ENCODE peak calls at places on chromosomes 16 and 17, in nine cellular contexts. Z is endothelial cell of umbilical vein, J is HCT116, U is stomach, N is suprapubic skin, O is vagina, L is K562, A is prostate gland, T is esophagus muscularis mucosa. M is an unnamed sample.

GRCh38 chr16:12542818-12543699 is 260.6 kb downstream of the CPPED1 start:
- DNase-seq in Z (no peak), J (no peak), U (no peak), N (no peak), O (no peak), L (no peak), A (no peak), T (no peak), M (no peak)

GRCh38 chr16:1150511-1150982 is 2.4 kb upstream of the CACNA1H start:
- DNase-seq in Z (no peak), J (peak; percentile 60), U (no peak), N (no peak), O (no peak), L (peak; percentile 64), A (no peak), T (no peak), M (no peak)

GRCh38 chr16:2766430-2767139 is 10.5 kb downstream of the ELOB start:
- DNase-seq in Z (no peak), J (no peak), U (no peak), N (no peak), O (no peak), L (no peak), A (no peak), T (no peak), M (no peak)

GRCh38 chr16:80518436-80518835 is 22.4 kb upstream of the DYNLRB2 start:
- DNase-seq in Z (no peak), J (no peak), U (no peak), N (no peak), O (no peak), L (no peak), A (no peak), T (no peak), M (no peak)

GRCh38 chr17:8847891-8848290 is 19.6 kb downstream of the PIK3R6 start:
- DNase-seq in Z (no peak), J (no peak), U (no peak), N (no peak), O (no peak), L (no peak), A (no peak), T (no peak), M (peak; percentile 4)

GRCh38 chr16:51382215-51382614 is 231.1 kb upstream of the SALL1 start:
- DNase-seq in Z (no peak), J (no peak), U (no peak), N (no peak), O (no peak), L (no peak), A (no peak), T (no peak), M (no peak)

GRCh38 chr16:27677300-27677699 is 127.4 kb downstream of the KATNIP start:
- DNase-seq in Z (peak; percentile 43), J (no peak), U (no peak), N (no peak), O (no peak), L (no peak), A (no peak), T (no peak), M (no peak)

GRCh38 chr17:17533901-17534441 is 37.8 kb upstream of the RASD1 start:
- DNase-seq in Z (no peak), J (no peak), U (peak; percentile 79), N (no peak), O (no peak), L (no peak), A (peak; percentile 75), T (no peak), M (no peak)

GRCh38 chr16:11632455-11632921 is 35.8 kb upstream of the SNN start:
- DNase-seq in Z (peak; percentile 71), J (no peak), U (no peak), N (no peak), O (no peak), L (no peak), A (no peak), T (no peak), M (peak; percentile 80)

GRCh38 chr17:12538003-12538402 is 127.7 kb upstream of the MYOCD start:
- DNase-seq in Z (no peak), J (no peak), U (no peak), N (no peak), O (no peak), L (no peak), A (no peak), T (no peak), M (no peak)

GRCh38 chr17:16322636-16323035 is 30.6 kb downstream of the CENPV start:
- DNase-seq in Z (no peak), J (no peak), U (no peak), N (no peak), O (no peak), L (no peak), A (no peak), T (no peak), M (no peak)

GRCh38 chr16:13483121-13483520 is 436.8 kb upstream of the ERCC4 start:
- DNase-seq in Z (no peak), J (no peak), U (no peak), N (no peak), O (no peak), L (no peak), A (no peak), T (no peak), M (no peak)

GRCh38 chr17:27494192-27495091 is 38.2 kb downstream of the KSR1 start:
- DNase-seq in Z (peak; percentile 30), J (peak; percentile 51), U (peak; percentile 87), N (peak; percentile 95), O (no peak), L (no peak), A (peak; percentile 93), T (no peak), M (peak; percentile 83)

GRCh38 chr16:76650579-76650978 is 373.4 kb downstream of the CNTNAP4 start:
- DNase-seq in Z (no peak), J (no peak), U (no peak), N (no peak), O (no peak), L (no peak), A (no peak), T (no peak), M (no peak)

GRCh38 chr16:53817117-53817516 is 113.2 kb downstream of the FTO start:
- DNase-seq in Z (peak; percentile 64), J (peak; percentile 37), U (no peak), N (no peak), O (no peak), L (no peak), A (no peak), T (no peak), M (no peak)

GRCh38 chr16:80836846-80837245 is 32.4 kb upstream of the CDYL2 start:
- DNase-seq in Z (peak; percentile 21), J (no peak), U (no peak), N (no peak), O (no peak), L (no peak), A (no peak), T (no peak), M (no peak)

GRCh38 chr16:11681526-11681925 is 13.3 kb downstream of the SNN start:
- DNase-seq in Z (no peak), J (no peak), U (no peak), N (peak; percentile 50), O (no peak), L (peak; percentile 26), A (no peak), T (no peak), M (peak; percentile 65)

DNA sequence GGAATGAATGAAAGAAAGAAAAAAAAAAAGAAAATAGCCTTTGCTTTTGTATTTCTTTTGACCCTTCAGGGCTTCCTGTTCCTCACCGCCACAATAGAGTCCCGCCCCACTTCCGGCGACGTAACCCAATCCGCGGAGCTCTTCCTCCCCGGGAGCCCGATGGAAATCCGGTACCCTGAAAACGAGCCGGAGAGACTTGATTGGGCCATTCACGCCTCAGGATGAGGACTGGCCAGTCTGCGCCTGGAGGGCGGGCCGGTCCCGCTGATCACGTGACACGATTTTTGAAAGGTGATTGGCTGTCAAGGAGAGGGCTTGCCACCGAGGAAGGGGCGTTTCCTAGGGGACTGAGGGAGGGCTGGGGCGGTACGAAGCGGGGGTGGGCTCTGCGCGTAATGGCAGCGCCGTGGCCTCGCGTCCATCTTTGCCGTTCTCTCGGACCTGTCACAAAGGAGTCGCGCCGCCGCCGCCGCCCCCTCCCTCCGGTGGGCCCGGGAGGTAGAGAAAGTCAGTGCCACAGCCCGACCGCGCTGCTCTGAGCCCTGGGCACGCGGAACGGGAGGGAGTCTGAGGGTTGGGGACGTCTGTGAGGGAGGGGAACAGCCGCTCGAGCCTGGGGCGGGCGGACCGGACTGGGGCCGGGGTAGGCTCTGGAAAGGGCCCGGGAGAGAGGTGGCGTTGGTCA is at the start of the genes PSME3IP1 and RSPRY1:
- DNase-seq in Z (peak; percentile 100), J (peak; percentile 99), U (peak; percentile 98), N (peak; percentile 99), O (peak; percentile 100), L (peak; percentile 99), A (peak; percentile 99), T (peak; percentile 100), M (peak; percentile 99)
- TF ChIP-seq POLR2A in Z (peak; percentile 85), J (no peak), U (no peak), N (peak; percentile 92), O (peak; percentile 75), L (peak; percentile 88), A (peak; percentile 93), T (peak; percentile 34), M (peak; percentile 81)

DNA sequence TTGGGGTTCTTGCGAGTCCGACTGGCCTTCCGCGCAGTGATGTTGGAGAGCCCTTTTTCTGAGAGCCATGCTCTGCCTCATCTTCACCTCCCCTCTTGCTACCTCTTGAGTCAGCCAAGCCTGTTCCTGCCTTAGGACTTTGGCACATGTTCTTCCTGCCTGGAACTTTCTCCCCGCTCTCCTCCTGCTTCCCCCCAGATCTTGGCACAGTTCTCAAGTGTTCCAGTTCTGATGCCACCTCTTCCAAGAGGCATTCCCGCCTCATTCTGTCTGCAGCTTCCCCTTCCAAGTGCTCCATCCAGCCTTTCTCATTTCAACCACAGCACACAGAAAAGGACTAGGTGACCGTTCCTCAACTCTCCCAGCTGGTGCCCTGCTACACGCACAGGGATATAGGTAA is 7.7 kb downstream of the AKAP1 start:
- DNase-seq in Z (no peak), J (no peak), U (no peak), N (no peak), O (no peak), L (no peak), A (no peak), T (no peak), M (peak; percentile 91)
- TF ChIP-seq POLR2AphosphoS5 in Z (no peak), J (no peak), U (peak; percentile 27), N (no peak), O (no peak), L (no peak), A (peak; percentile 28), T (no peak), M (peak; percentile 67)

DNA sequence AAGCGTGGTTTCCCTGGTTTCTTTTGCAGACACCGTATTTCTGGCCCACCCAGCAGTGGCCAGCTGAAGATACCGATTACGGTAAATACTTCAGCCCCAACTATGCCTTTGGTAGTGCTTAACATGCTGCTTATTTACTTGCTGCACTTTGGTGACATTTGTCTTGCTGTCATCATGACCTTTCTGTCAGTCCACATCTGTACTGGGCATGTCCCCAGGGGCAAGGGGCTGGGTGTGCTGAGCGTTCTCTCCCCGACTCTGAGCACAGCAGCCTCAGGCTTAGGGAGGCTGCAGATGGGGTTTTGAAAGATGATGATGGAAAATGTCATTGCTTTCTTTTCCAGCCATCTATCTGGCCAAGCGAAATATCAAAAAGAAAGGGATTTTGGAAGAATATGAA is 23.3 kb downstream of the RGS9 start:
- DNase-seq in Z (no peak), J (no peak), U (no peak), N (no peak), O (no peak), L (no peak), A (no peak), T (no peak), M (no peak)
- H3K4me1 ChIP-seq in Z (peaks cover 2% of the 10 kb centered on the region), J (no peaks in the 10 kb centered on the region), U (no peaks in the 10 kb centered on the region), N (no peaks in the 10 kb centered on the region), O (peaks cover 4% of the 10 kb centered on the region), L (peaks cover 14% of the 10 kb centered on the region), A (no peaks in the 10 kb centered on the region), T (no peaks in the 10 kb centered on the region), M (no peaks in the 10 kb centered on the region)

GRCh38 chr16:85650864-85651811 is 37.6 kb downstream of the GINS2 start:
- DNase-seq in Z (no peak), J (no peak), U (peak; percentile 66), N (no peak), O (no peak), L (no peak), A (no peak), T (no peak), M (peak; percentile 84)
- TF ChIP-seq POLR2A in Z (no peak), J (no peak), U (no peak), N (no peak), O (no peak), L (no peak), A (no peak), T (no peak), M (no peak)